ENCODE peak calls at places on chromosomes 13 and 19, in seven cellular contexts. One of them, this sample, is unnamed.

GRCh38 chr13:40406405-40407138 is 259.9 kb downstream of the FOXO1 start:
- DNase-seq in adrenal gland: peak
- DNase-seq in heart left ventricle: no peak
- DNase-seq in OCI-LY7: no peak
- DNase-seq in sigmoid colon: no peak
- DNase-seq in A549: peak
- DNase-seq in neural progenitor cell: no peak
- DNase-seq in this sample: no peak

GRCh38 chr13:99980201-99981114 is 1.1 kb upstream of the ZIC2 start:
- DNase-seq in OCI-LY7: peak
- DNase-seq in A549: no peak
- DNase-seq in sigmoid colon: no peak
- DNase-seq in heart left ventricle: no peak
- DNase-seq in neural progenitor cell: peak
- DNase-seq in adrenal gland: peak
- DNase-seq in this sample: peak

GRCh38 chr19:54373781-54374266 is 9.1 kb upstream of the LAIR1 start:
- DNase-seq in heart left ventricle: peak
- DNase-seq in adrenal gland: peak
- DNase-seq in sigmoid colon: peak
- DNase-seq in OCI-LY7: no peak
- DNase-seq in neural progenitor cell: no peak
- DNase-seq in A549: no peak
- DNase-seq in this sample: peak

GRCh38 chr13:25232937-25233515 is 54.3 kb downstream of the MTMR6 start:
- DNase-seq in neural progenitor cell: peak
- DNase-seq in sigmoid colon: no peak
- DNase-seq in A549: peak
- DNase-seq in OCI-LY7: peak
- DNase-seq in adrenal gland: peak
- DNase-seq in heart left ventricle: no peak
- DNase-seq in this sample: peak

GRCh38 chr13:113732961-113733950 is 25.8 kb upstream of the TMEM255B start:
- DNase-seq in heart left ventricle: no peak
- DNase-seq in adrenal gland: no peak
- DNase-seq in A549: no peak
- DNase-seq in OCI-LY7: no peak
- DNase-seq in neural progenitor cell: no peak
- DNase-seq in sigmoid colon: no peak
- DNase-seq in this sample: no peak

GRCh38 chr19:47756953-47757608 is 11.7 kb downstream of the NOP53 start:
- DNase-seq in neural progenitor cell: no peak
- DNase-seq in OCI-LY7: no peak
- DNase-seq in A549: no peak
- DNase-seq in heart left ventricle: no peak
- DNase-seq in adrenal gland: no peak
- DNase-seq in sigmoid colon: no peak
- DNase-seq in this sample: no peak

GRCh38 chr13:31749929-31750328 is 10.6 kb downstream of the RXFP2 start:
- DNase-seq in heart left ventricle: no peak
- DNase-seq in A549: no peak
- DNase-seq in sigmoid colon: no peak
- DNase-seq in OCI-LY7: no peak
- DNase-seq in adrenal gland: no peak
- DNase-seq in neural progenitor cell: no peak
- DNase-seq in this sample: no peak

GRCh38 chr13:79459906-79460305 is 21.0 kb upstream of the NDFIP2 start:
- DNase-seq in heart left ventricle: no peak
- DNase-seq in A549: no peak
- DNase-seq in adrenal gland: no peak
- DNase-seq in neural progenitor cell: no peak
- DNase-seq in OCI-LY7: no peak
- DNase-seq in sigmoid colon: no peak
- DNase-seq in this sample: no peak

GRCh38 chr19:15759962-15760565 is 22.3 kb downstream of the OR10H3 start:
- DNase-seq in sigmoid colon: no peak
- DNase-seq in OCI-LY7: no peak
- DNase-seq in neural progenitor cell: no peak
- DNase-seq in heart left ventricle: no peak
- DNase-seq in A549: no peak
- DNase-seq in adrenal gland: no peak
- DNase-seq in this sample: peak

GRCh38 chr13:102914629-102914935 is 68.8 kb downstream of the ERCC5 start:
- DNase-seq in heart left ventricle: no peak
- DNase-seq in OCI-LY7: no peak
- DNase-seq in A549: no peak
- DNase-seq in adrenal gland: no peak
- DNase-seq in sigmoid colon: no peak
- DNase-seq in neural progenitor cell: peak
- DNase-seq in this sample: no peak

GRCh38 chr19:16369664-16370576 is 45.3 kb downstream of the KLF2 start:
- DNase-seq in A549: no peak
- DNase-seq in sigmoid colon: peak
- DNase-seq in heart left ventricle: no peak
- DNase-seq in adrenal gland: no peak
- DNase-seq in OCI-LY7: no peak
- DNase-seq in neural progenitor cell: no peak
- DNase-seq in this sample: no peak

GRCh38 chr13:86584301-86584700 is 785.1 kb upstream of the SLITRK6 start:
- DNase-seq in sigmoid colon: no peak
- DNase-seq in OCI-LY7: no peak
- DNase-seq in A549: no peak
- DNase-seq in adrenal gland: no peak
- DNase-seq in neural progenitor cell: no peak
- DNase-seq in heart left ventricle: no peak
- DNase-seq in this sample: no peak

GRCh38 chr19:18514800-18515682 is 6.8 kb downstream of the ELL start:
- DNase-seq in sigmoid colon: peak
- DNase-seq in neural progenitor cell: no peak
- DNase-seq in adrenal gland: peak
- DNase-seq in OCI-LY7: no peak
- DNase-seq in A549: no peak
- DNase-seq in heart left ventricle: peak
- DNase-seq in this sample: no peak

GRCh38 chr19:12896460-12896859 is 5.5 kb downstream of the GCDH start:
- DNase-seq in sigmoid colon: no peak
- DNase-seq in adrenal gland: no peak
- DNase-seq in neural progenitor cell: no peak
- DNase-seq in A549: no peak
- DNase-seq in heart left ventricle: no peak
- DNase-seq in OCI-LY7: no peak
- DNase-seq in this sample: no peak

GRCh38 chr13:110965038-110965754 is 50.3 kb upstream of the ANKRD10 start:
- DNase-seq in sigmoid colon: no peak
- DNase-seq in A549: peak
- DNase-seq in adrenal gland: no peak
- DNase-seq in OCI-LY7: no peak
- DNase-seq in neural progenitor cell: no peak
- DNase-seq in heart left ventricle: no peak
- DNase-seq in this sample: peak

GRCh38 chr19:49712397-49712859 is 21.5 kb downstream of the CPT1C start:
- DNase-seq in A549: peak
- DNase-seq in sigmoid colon: peak
- DNase-seq in OCI-LY7: peak
- DNase-seq in heart left ventricle: peak
- DNase-seq in adrenal gland: peak
- DNase-seq in neural progenitor cell: peak
- DNase-seq in this sample: peak

GRCh38 chr19:29860492-29860891 is 48.7 kb downstream of the CCNE1 start:
- DNase-seq in heart left ventricle: no peak
- DNase-seq in neural progenitor cell: peak
- DNase-seq in adrenal gland: no peak
- DNase-seq in A549: no peak
- DNase-seq in OCI-LY7: peak
- DNase-seq in sigmoid colon: no peak
- DNase-seq in this sample: peak

GRCh38 chr13:20558982-20559381 is 8.0 kb upstream of the IFT88 start:
- DNase-seq in heart left ventricle: no peak
- DNase-seq in adrenal gland: no peak
- DNase-seq in A549: no peak
- DNase-seq in OCI-LY7: no peak
- DNase-seq in sigmoid colon: no peak
- DNase-seq in neural progenitor cell: no peak
- DNase-seq in this sample: no peak

GRCh38 chr19:48659768-48660167 is 13.0 kb downstream of the NTN5 start:
- DNase-seq in A549: no peak
- DNase-seq in neural progenitor cell: no peak
- DNase-seq in adrenal gland: peak
- DNase-seq in heart left ventricle: no peak
- DNase-seq in OCI-LY7: no peak
- DNase-seq in sigmoid colon: no peak
- DNase-seq in this sample: peak

GRCh38 chr19:33928458-33928950 is 131.8 kb downstream of the KCTD15 start:
- DNase-seq in sigmoid colon: no peak
- DNase-seq in A549: no peak
- DNase-seq in OCI-LY7: no peak
- DNase-seq in adrenal gland: no peak
- DNase-seq in neural progenitor cell: no peak
- DNase-seq in heart left ventricle: no peak
- DNase-seq in this sample: no peak

GRCh38 chr13:106028916-106029315 is 506.5 kb downstream of the EFNB2 start:
- DNase-seq in adrenal gland: no peak
- DNase-seq in neural progenitor cell: no peak
- DNase-seq in sigmoid colon: no peak
- DNase-seq in heart left ventricle: no peak
- DNase-seq in A549: no peak
- DNase-seq in OCI-LY7: no peak
- DNase-seq in this sample: no peak

GRCh38 chr19:38675611-38676010 is 28.2 kb downstream of the ACTN4 start:
- DNase-seq in neural progenitor cell: no peak
- DNase-seq in heart left ventricle: no peak
- DNase-seq in adrenal gland: no peak
- DNase-seq in A549: no peak
- DNase-seq in OCI-LY7: no peak
- DNase-seq in sigmoid colon: no peak
- DNase-seq in this sample: peak
- TF ChIP-seq CTCF in neural progenitor cell: no peak
- TF ChIP-seq CTCF in heart left ventricle: no peak
- TF ChIP-seq CTCF in adrenal gland: no peak
- TF ChIP-seq CTCF in A549: no peak
- TF ChIP-seq CTCF in OCI-LY7: no peak
- TF ChIP-seq CTCF in sigmoid colon: no peak
- TF ChIP-seq CTCF in this sample: no peak

GRCh38 chr19:37098570-37098969 is 20.3 kb downstream of the ZNF420 start:
- DNase-seq in OCI-LY7: no peak
- DNase-seq in heart left ventricle: no peak
- DNase-seq in adrenal gland: no peak
- DNase-seq in A549: no peak
- DNase-seq in sigmoid colon: no peak
- DNase-seq in neural progenitor cell: no peak
- DNase-seq in this sample: no peak

GRCh38 chr19:37095859-37096258 is 17.6 kb downstream of the ZNF420 start:
- DNase-seq in sigmoid colon: no peak
- DNase-seq in neural progenitor cell: no peak
- DNase-seq in A549: no peak
- DNase-seq in OCI-LY7: no peak
- DNase-seq in adrenal gland: no peak
- DNase-seq in heart left ventricle: no peak
- DNase-seq in this sample: no peak
- H3K4me3 ChIP-seq in sigmoid colon: no peak
- H3K4me3 ChIP-seq in neural progenitor cell: no peak
- H3K4me3 ChIP-seq in A549: no peak
- H3K4me3 ChIP-seq in OCI-LY7: no peak
- H3K4me3 ChIP-seq in adrenal gland: no peak
- H3K4me3 ChIP-seq in heart left ventricle: no peak
- H3K4me3 ChIP-seq in this sample: no peak

DNA sequence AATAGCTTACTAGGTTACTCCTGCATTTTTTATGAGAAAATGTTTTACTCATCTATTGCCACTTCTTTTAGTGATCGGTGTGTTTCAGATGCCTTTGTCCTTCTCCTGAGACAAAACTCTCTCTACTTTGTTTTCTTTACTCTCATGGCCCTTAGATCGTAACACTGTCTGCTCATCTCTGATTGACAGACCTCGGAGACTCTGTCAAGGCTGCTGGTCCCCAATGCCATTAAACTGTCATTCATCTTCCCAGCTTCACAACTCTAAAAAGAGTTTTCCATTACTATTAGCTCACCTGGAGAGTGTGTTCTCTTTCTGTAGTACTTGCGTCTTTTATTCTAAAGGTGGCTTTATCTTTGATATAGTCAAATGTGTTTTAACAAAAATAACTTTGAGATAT is 765.2 kb downstream of the SLITRK1 start:
- DNase-seq in A549: no peak
- DNase-seq in neural progenitor cell: no peak
- DNase-seq in OCI-LY7: no peak
- DNase-seq in sigmoid colon: no peak
- DNase-seq in adrenal gland: no peak
- DNase-seq in heart left ventricle: no peak
- DNase-seq in this sample: no peak
- TF ChIP-seq CTCF in A549: no peak
- TF ChIP-seq CTCF in neural progenitor cell: no peak
- TF ChIP-seq CTCF in OCI-LY7: no peak
- TF ChIP-seq CTCF in sigmoid colon: no peak
- TF ChIP-seq CTCF in adrenal gland: no peak
- TF ChIP-seq CTCF in heart left ventricle: no peak
- TF ChIP-seq CTCF in this sample: no peak

DNA sequence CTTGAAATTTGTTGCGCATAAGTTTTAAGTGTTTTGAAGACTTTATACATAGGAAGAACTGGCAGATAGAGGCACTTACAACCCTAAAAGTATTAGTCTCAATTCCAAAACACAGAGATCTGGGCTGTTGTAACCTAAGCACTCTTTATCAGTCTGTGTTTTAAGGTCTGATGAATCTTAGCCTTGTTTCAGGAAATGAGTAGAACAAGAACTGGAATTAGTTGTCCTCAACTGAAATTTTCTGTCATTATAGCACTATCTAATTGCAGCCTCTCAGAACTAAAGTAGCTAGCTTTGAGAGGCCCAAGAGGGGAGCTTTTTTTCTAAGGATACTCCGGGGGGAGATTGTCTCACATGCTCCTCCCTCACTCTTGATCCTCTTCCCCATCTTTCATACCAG is 13.0 kb downstream of the HNRNPM start:
- DNase-seq in A549: no peak
- DNase-seq in OCI-LY7: no peak
- DNase-seq in sigmoid colon: no peak
- DNase-seq in adrenal gland: no peak
- DNase-seq in heart left ventricle: no peak
- DNase-seq in neural progenitor cell: no peak
- DNase-seq in this sample: no peak
- H3K4me3 ChIP-seq in A549: no peak
- H3K4me3 ChIP-seq in OCI-LY7: no peak
- H3K4me3 ChIP-seq in sigmoid colon: no peak
- H3K4me3 ChIP-seq in adrenal gland: no peak
- H3K4me3 ChIP-seq in heart left ventricle: no peak
- H3K4me3 ChIP-seq in neural progenitor cell: no peak
- H3K4me3 ChIP-seq in this sample: no peak

GRCh38 chr13:108342369-108343289 is 73.1 kb downstream of the TNFSF13B start:
- DNase-seq in sigmoid colon: no peak
- DNase-seq in heart left ventricle: no peak
- DNase-seq in OCI-LY7: no peak
- DNase-seq in A549: peak
- DNase-seq in neural progenitor cell: peak
- DNase-seq in adrenal gland: no peak
- DNase-seq in this sample: peak
- TF ChIP-seq CTCF in sigmoid colon: peak
- TF ChIP-seq CTCF in heart left ventricle: peak
- TF ChIP-seq CTCF in OCI-LY7: peak
- TF ChIP-seq CTCF in A549: peak
- TF ChIP-seq CTCF in neural progenitor cell: peak
- TF ChIP-seq CTCF in adrenal gland: peak
- TF ChIP-seq CTCF in this sample: peak